ENCODE peak calls at places on chromosome 2, in six cellular contexts. N, A, L, V, X and Q are unnamed samples.

GRCh38 chr2:234952270-234953115 is 676 bp downstream of the SH3BP4 start:
- DNase-seq in N (peak), A (no peak), L (no peak), V (no peak), X (peak), Q (no peak)

GRCh38 chr2:164126960-164127359 is 391.2 kb upstream of the FIGN start:
- DNase-seq in N (peak), A (no peak), L (no peak), V (no peak), X (no peak), Q (no peak)

GRCh38 chr2:1681323-1682310 is 62.7 kb downstream of the PXDN start:
- DNase-seq in N (no peak), A (no peak), L (no peak), V (no peak), X (no peak), Q (no peak)

GRCh38 chr2:171568085-171568484 is 45.8 kb downstream of the CYBRD1 start:
- DNase-seq in N (no peak), A (no peak), L (no peak), V (no peak), X (no peak), Q (no peak)

GRCh38 chr2:148675708-148676107 is 31.2 kb downstream of the EPC2 start:
- DNase-seq in N (no peak), A (no peak), L (no peak), V (no peak), X (no peak), Q (no peak)

GRCh38 chr2:202035941-202036372 is 2.3 kb downstream of the FZD7 start:
- DNase-seq in N (no peak), A (no peak), L (no peak), V (no peak), X (peak), Q (no peak)

GRCh38 chr2:48254839-48255238 is 275.1 kb upstream of the STON1 start:
- DNase-seq in N (no peak), A (no peak), L (no peak), V (no peak), X (no peak), Q (no peak)

GRCh38 chr2:201696151-201696659 is 2.2 kb downstream of the MPP4 start:
- DNase-seq in N (no peak), A (no peak), L (peak), V (no peak), X (no peak), Q (no peak)

GRCh38 chr2:222752731-222753130 is 81.3 kb downstream of the MOGAT1 start:
- DNase-seq in N (no peak), A (no peak), L (no peak), V (no peak), X (no peak), Q (no peak)

GRCh38 chr2:74138952-74139323 is 8.8 kb downstream of the BOLA3 start:
- DNase-seq in N (no peak), A (no peak), L (no peak), V (no peak), X (no peak), Q (no peak)

GRCh38 chr2:30514134-30514860 is 67.3 kb downstream of the LCLAT1 start:
- DNase-seq in N (no peak), A (no peak), L (peak), V (no peak), X (no peak), Q (no peak)

GRCh38 chr2:228543117-228543516 is 361.6 kb upstream of the SPHKAP start:
- DNase-seq in N (no peak), A (no peak), L (no peak), V (no peak), X (no peak), Q (no peak)

GRCh38 chr2:235026137-235026536 is 74.3 kb downstream of the SH3BP4 start:
- DNase-seq in N (no peak), A (no peak), L (peak), V (no peak), X (no peak), Q (no peak)

GRCh38 chr2:85713836-85714235 is 19.7 kb downstream of the GNLY start:
- DNase-seq in N (no peak), A (no peak), L (no peak), V (no peak), X (no peak), Q (no peak)

GRCh38 chr2:224751996-224752698 is 36.0 kb upstream of the CCDC195 start:
- DNase-seq in N (no peak), A (no peak), L (no peak), V (no peak), X (no peak), Q (peak)

GRCh38 chr2:148959745-148960144 is 78.8 kb upstream of the LYPD6B start:
- DNase-seq in N (no peak), A (no peak), L (no peak), V (no peak), X (no peak), Q (no peak)

GRCh38 chr2:208186465-208186864 is 3.4 kb downstream of the C2orf80 start:
- DNase-seq in N (no peak), A (no peak), L (no peak), V (no peak), X (no peak), Q (no peak)

GRCh38 chr2:12020833-12021469 is 274.5 kb downstream of the LPIN1 start:
- DNase-seq in N (no peak), A (no peak), L (no peak), V (no peak), X (no peak), Q (no peak)

GRCh38 chr2:39665811-39666488 is at the start of gene TMEM178A:
- DNase-seq in N (no peak), A (peak), L (no peak), V (no peak), X (peak), Q (peak)

DNA sequence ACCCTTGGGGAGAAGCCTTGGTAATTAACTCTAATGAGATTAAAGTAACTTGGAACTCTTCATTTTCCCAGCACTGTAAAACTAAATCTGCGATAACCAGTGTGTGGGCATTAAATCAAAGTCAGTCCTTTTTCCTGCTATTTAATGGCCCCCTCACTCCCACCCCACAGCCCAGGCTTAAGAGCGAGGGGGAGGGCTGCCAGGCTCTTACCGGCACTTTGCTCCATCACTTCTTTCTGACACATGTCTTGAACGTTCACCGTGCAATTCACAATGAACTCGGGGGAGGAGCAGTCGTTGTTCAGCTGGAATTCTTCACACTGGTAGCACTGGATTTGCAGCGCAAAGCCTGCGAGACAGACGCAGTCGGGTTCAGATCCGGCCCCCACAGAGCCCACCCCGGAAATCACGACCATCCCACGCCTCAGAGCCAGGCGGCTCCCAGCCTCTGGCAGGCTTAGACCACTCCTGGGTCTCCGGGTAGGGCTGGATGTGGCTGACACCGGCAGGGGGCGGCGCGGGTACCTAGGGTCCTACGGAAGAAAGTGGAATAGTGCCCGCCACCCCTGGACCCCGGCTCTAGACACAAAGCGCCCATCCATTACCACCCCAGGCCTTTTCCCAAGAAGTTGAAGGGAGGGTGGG is 1.7 kb downstream of the LYPD1 start:
- DNase-seq in N (no peak), A (no peak), L (peak), V (no peak), X (peak), Q (no peak)
- TF ChIP-seq CTCF in N (no peak), A (no peak), L (peak), V (no peak), X (peak), Q (no peak)

DNA sequence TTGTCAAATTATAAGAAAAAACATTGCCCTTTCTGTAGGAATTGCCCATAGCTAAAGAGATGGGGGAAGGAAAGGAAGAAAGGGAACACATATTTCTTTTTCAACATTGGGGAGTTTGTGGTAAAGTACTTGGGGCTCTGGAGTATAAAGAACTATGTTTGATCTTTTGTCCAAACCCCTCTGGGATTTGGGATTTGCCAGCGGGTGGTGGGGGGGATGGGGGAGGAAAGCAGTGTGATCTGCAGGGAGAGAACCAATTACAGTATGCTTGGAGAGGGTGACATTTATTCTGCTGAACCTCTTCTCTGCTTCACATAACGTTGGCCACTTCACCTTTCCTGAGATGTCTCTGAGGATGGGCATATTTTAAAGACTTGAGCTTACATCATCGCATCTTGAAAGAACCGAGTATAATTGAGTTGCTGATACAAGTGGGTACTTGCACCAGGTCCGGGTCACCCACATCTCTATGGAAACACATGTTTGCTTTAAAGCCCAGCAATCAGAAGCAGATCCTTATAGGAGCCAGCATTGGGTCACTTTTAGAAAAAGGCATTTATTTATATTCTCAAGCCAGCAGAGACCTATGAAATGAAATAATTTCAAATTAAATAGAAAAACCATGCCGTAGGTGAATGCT is 73.1 kb downstream of the SPATS2L start:
- DNase-seq in N (no peak), A (no peak), L (no peak), V (no peak), X (no peak), Q (no peak)
- TF ChIP-seq CTCF in N (no peak), A (no peak), L (no peak), V (no peak), X (no peak), Q (no peak)

GRCh38 chr2:216992056-216992455 is 132.2 kb upstream of the TNP1 start:
- DNase-seq in N (no peak), A (no peak), L (no peak), V (no peak), X (no peak), Q (no peak)

GRCh38 chr2:216987176-216987809 is 127.4 kb upstream of the TNP1 start:
- DNase-seq in N (no peak), A (no peak), L (no peak), V (no peak), X (peak), Q (no peak)

GRCh38 chr2:216985658-216986141 is 125.8 kb upstream of the TNP1 start:
- DNase-seq in N (no peak), A (no peak), L (no peak), V (no peak), X (peak), Q (no peak)

GRCh38 chr2:216991563-216991962 is 131.7 kb upstream of the TNP1 start:
- DNase-seq in N (no peak), A (no peak), L (no peak), V (no peak), X (no peak), Q (no peak)

GRCh38 chr2:216989335-216990129 is 129.7 kb upstream of the TNP1 start:
- DNase-seq in N (no peak), A (no peak), L (peak), V (no peak), X (no peak), Q (no peak)
- TF ChIP-seq CTCF in N (no peak), A (no peak), L (peak), V (no peak), X (no peak), Q (no peak)

GRCh38 chr2:196163285-196163684 is 8.1 kb downstream of the STK17B start:
- DNase-seq in N (no peak), A (no peak), L (no peak), V (no peak), X (no peak), Q (no peak)
- TF ChIP-seq CTCF in N (peak), A (no peak), L (no peak), V (no peak), X (no peak), Q (no peak)

GRCh38 chr2:215914777-215915165 is 98.6 kb downstream of the MREG start:
- DNase-seq in N (no peak), A (no peak), L (no peak), V (no peak), X (no peak), Q (no peak)

GRCh38 chr2:215911686-215912085 is 101.7 kb downstream of the MREG start:
- DNase-seq in N (no peak), A (no peak), L (no peak), V (no peak), X (no peak), Q (no peak)

GRCh38 chr2:215914067-215914776 is 99.1 kb downstream of the MREG start:
- DNase-seq in N (peak), A (no peak), L (no peak), V (no peak), X (no peak), Q (no peak)

GRCh38 chr2:215907147-215907546 is 106.2 kb downstream of the MREG start:
- DNase-seq in N (no peak), A (no peak), L (no peak), V (no peak), X (no peak), Q (no peak)

DNA sequence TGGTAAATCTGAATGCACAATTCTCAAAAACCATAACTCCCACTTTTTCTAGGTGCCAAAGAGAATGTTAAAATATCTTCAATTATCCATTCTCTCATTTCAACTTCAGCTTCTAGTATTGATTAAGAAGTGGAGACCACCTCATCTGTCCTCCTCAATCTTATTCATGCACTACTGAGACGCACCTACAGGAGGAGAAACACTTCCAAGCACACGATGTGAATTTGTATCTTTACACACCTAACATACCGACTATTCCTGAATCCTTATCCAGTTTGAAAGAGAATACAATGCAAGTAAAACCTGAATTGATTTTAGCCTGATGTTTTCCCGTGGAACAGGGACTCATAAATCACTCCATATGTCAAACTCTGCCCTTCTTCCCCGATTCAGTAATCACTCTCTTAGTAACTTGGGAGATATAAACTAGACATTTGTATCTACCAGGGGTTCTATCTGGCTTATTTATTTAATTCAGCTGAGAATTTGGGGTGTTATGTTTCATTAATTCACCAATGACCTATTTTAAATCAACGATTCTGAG is 101.0 kb downstream of the MREG start:
- DNase-seq in N (no peak), A (no peak), L (no peak), V (no peak), X (no peak), Q (no peak)
- TF ChIP-seq CTCF in N (peak), A (no peak), L (peak), V (no peak), X (no peak), Q (no peak)

GRCh38 chr2:27977623-27978312 is 87.2 kb downstream of the BABAM2 start:
- DNase-seq in N (no peak), A (no peak), L (peak), V (no peak), X (no peak), Q (no peak)

GRCh38 chr2:27972311-27972710 is 81.8 kb downstream of the BABAM2 start:
- DNase-seq in N (no peak), A (no peak), L (no peak), V (no peak), X (no peak), Q (no peak)

GRCh38 chr2:27973592-27973991 is 83.1 kb downstream of the BABAM2 start:
- DNase-seq in N (no peak), A (no peak), L (peak), V (no peak), X (no peak), Q (no peak)
- TF ChIP-seq CTCF in N (no peak), A (no peak), L (peak), V (no peak), X (no peak), Q (no peak)